ENCODE peak calls at places on chromosomes 11 and 22, in ten cellular contexts. Y is lower lobe of right lung; F is left lung; H is upper lobe of right lung; L is heart left ventricle; V is CD4-positive, CD25-positive, alpha-beta regulatory T cell; O is mucosa of descending colon; S is lung; J is Panc1; A is GM12878. I is an unnamed sample.
A peak's percentile ranks its signal among the peaks of the same experiment; 100 is the strongest.

GRCh38 chr11:109894242-109894641 is 198.9 kb upstream of the ZC3H12C start:
- ATAC-seq in Y (no peak), F (no peak), H (no peak), L (no peak), V (no peak), O (no peak), S (no peak), J (no peak), A (no peak), I (no peak)

GRCh38 chr11:76783294-76783900 is at the start of gene TSKU:
- ATAC-seq in Y (peak; percentile 44), F (peak; percentile 32), H (peak; percentile 42), L (no peak), V (peak; percentile 11), O (peak; percentile 21), S (no peak), J (peak; percentile 62), A (no peak), I (peak; percentile 7)

GRCh38 chr22:33002035-33002434 is 56.1 kb downstream of the SYN3 start:
- ATAC-seq in Y (no peak), F (no peak), H (no peak), L (no peak), V (no peak), O (no peak), S (no peak), J (no peak), A (no peak), I (no peak)

GRCh38 chr11:34238533-34238932 is 119.3 kb downstream of the ABTB2 start:
- ATAC-seq in Y (no peak), F (no peak), H (no peak), L (no peak), V (no peak), O (no peak), S (no peak), J (no peak), A (no peak), I (no peak)

GRCh38 chr22:39240841-39241631 is 3.7 kb downstream of the PDGFB start:
- ATAC-seq in Y (peak; percentile 46), F (peak; percentile 6), H (peak; percentile 3), L (no peak), V (no peak), O (peak; percentile 58), S (no peak), J (peak; percentile 27), A (no peak), I (peak; percentile 21)

GRCh38 chr11:100445231-100445735 is 241.8 kb upstream of the ARHGAP42 start:
- ATAC-seq in Y (peak; percentile 89), F (peak; percentile 93), H (peak; percentile 72), L (peak; percentile 91), V (no peak), O (no peak), S (no peak), J (peak; percentile 48), A (no peak), I (no peak)

GRCh38 chr11:95589893-95590612 is 199.5 kb downstream of the FAM76B start:
- ATAC-seq in Y (no peak), F (no peak), H (no peak), L (no peak), V (no peak), O (no peak), S (no peak), J (no peak), A (no peak), I (no peak)

GRCh38 chr22:27903805-27904473 is 15.1 kb downstream of the PITPNB start:
- ATAC-seq in Y (no peak), F (no peak), H (peak; percentile 29), L (no peak), V (peak; percentile 34), O (no peak), S (no peak), J (no peak), A (peak; percentile 95), I (no peak)

GRCh38 chr11:19660076-19660475 is 52.6 kb upstream of the NAV2 start:
- ATAC-seq in Y (peak; percentile 70), F (peak; percentile 63), H (peak; percentile 37), L (no peak), V (peak; percentile 55), O (peak; percentile 67), S (peak; percentile 28), J (peak; percentile 93), A (peak; percentile 99), I (peak; percentile 45)

GRCh38 chr11:110857885-110858555 is 145.8 kb upstream of the ARHGAP20 start:
- ATAC-seq in Y (no peak), F (peak; percentile 64), H (peak; percentile 33), L (no peak), V (no peak), O (peak; percentile 72), S (no peak), J (no peak), A (no peak), I (peak; percentile 32)

GRCh38 chr22:23216331-23217170 is 36.2 kb downstream of the BCR start:
- ATAC-seq in Y (no peak), F (no peak), H (peak; percentile 1), L (no peak), V (peak; percentile 57), O (no peak), S (no peak), J (no peak), A (no peak), I (no peak)

GRCh38 chr11:59174664-59175033 is 2.7 kb downstream of the DTX4 start:
- ATAC-seq in Y (no peak), F (no peak), H (no peak), L (no peak), V (no peak), O (peak; percentile 65), S (no peak), J (no peak), A (peak; percentile 14), I (no peak)

GRCh38 chr11:47388697-47389576 is 10.6 kb upstream of the SPI1 start:
- ATAC-seq in Y (no peak), F (no peak), H (no peak), L (no peak), V (no peak), O (no peak), S (no peak), J (peak; percentile 31), A (no peak), I (no peak)
- H3K4me1 ChIP-seq in Y (peaks cover 43% of the 10 kb centered on the region), F (no peaks in the 10 kb centered on the region), H (peaks cover 14% of the 10 kb centered on the region), L (no peaks in the 10 kb centered on the region), V (peaks cover 20% of the 10 kb centered on the region), O (no peaks in the 10 kb centered on the region), S (no peaks in the 10 kb centered on the region), J (no peaks in the 10 kb centered on the region), A (peaks cover 24% of the 10 kb centered on the region), I (no peaks in the 10 kb centered on the region)

GRCh38 chr11:117989351-117990102 is 3.3 kb downstream of the IL10RA start:
- ATAC-seq in Y (no peak), F (peak; percentile 27), H (peak; percentile 48), L (peak; percentile 49), V (no peak), O (no peak), S (no peak), J (no peak), A (no peak), I (no peak)
- H3K4me3 ChIP-seq in Y (peak overlapping the region; percentile 65), F (peak overlapping the region; percentile 68), H (peak overlapping the region; percentile 49), L (peak overlapping the region; percentile 16), V (peak overlapping the region; percentile 100), O (no peak overlapping the region), S (no peak overlapping the region), J (no peak overlapping the region), A (no peak overlapping the region), I (no peak overlapping the region)

GRCh38 chr22:38035530-38035885 is 21.7 kb upstream of the PICK1 start:
- ATAC-seq in Y (no peak), F (no peak), H (no peak), L (no peak), V (no peak), O (no peak), S (no peak), J (no peak), A (peak; percentile 22), I (no peak)
- H3K4me1 ChIP-seq in Y (peaks cover 24% of the 10 kb centered on the region), F (peaks cover 18% of the 10 kb centered on the region), H (peaks cover 18% of the 10 kb centered on the region), L (peaks cover 3% of the 10 kb centered on the region), V (no peaks in the 10 kb centered on the region), O (peaks cover 14% of the 10 kb centered on the region), S (no peaks in the 10 kb centered on the region), J (peaks cover 13% of the 10 kb centered on the region), A (peaks cover 7% of the 10 kb centered on the region), I (peaks cover 4% of the 10 kb centered on the region)

GRCh38 chr11:118264568-118265470 is 722 bp upstream of the MPZL2 start:
- ATAC-seq in Y (no peak), F (peak; percentile 15), H (no peak), L (no peak), V (no peak), O (peak; percentile 14), S (no peak), J (no peak), A (no peak), I (no peak)
- H3K4me3 ChIP-seq in Y (peak overlapping the region; percentile 54), F (peak overlapping the region; percentile 46), H (peak overlapping the region; percentile 57), L (peak overlapping the region; percentile 48), V (no peak overlapping the region), O (no peak overlapping the region), S (peak overlapping the region; percentile 13), J (peak overlapping the region; percentile 27), A (no peak overlapping the region), I (peak overlapping the region; percentile 39)

DNA sequence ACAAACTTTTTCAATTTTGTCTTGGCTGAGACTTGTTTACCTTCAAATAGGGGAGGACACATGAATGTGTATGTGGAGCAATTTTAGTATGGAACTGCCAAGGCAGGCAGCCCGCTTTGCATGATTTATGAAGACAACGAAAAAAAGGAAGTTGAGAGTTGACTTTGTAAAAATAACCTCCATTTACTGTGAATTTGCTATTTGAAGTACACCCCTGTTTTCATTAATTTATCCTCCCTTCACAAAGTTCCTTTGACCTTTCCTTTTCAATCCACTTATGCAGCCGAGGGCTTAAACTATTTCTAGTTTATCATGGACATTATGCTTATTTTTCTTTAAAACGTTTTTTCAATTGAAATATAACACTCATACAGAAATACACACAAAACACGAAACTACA is 369.6 kb upstream of the CADM1 start:
- ATAC-seq in Y (no peak), F (no peak), H (no peak), L (no peak), V (no peak), O (no peak), S (no peak), J (no peak), A (peak; percentile 54), I (no peak)
- H3K4me1 ChIP-seq in Y (no peaks in the 10 kb centered on the region), F (no peaks in the 10 kb centered on the region), H (no peaks in the 10 kb centered on the region), L (no peaks in the 10 kb centered on the region), V (peaks cover 26% of the 10 kb centered on the region), O (no peaks in the 10 kb centered on the region), S (no peaks in the 10 kb centered on the region), J (no peaks in the 10 kb centered on the region), A (peaks cover 53% of the 10 kb centered on the region), I (no peaks in the 10 kb centered on the region)